ENCODE peak calls at places on chromosomes 2 and 18, in ten cellular contexts. Y is GM12865, E is dorsolateral prefrontal cortex, U is HepG2, Z is MCF 10A, A is pancreas, F is endothelial cell, P is AG04450, S is brain microvascular endothelial cell, I is epithelial cell of esophagus. L is an unnamed sample.

GRCh38 chr2:40606862-40607261 is 155.0 kb upstream of the SLC8A1 start:
- DNase-seq in Y (no peak), E (no peak), U (no peak), Z (peak), A (no peak), F (no peak), P (no peak), S (peak), I (peak), L (no peak)

GRCh38 chr2:132978840-132979239 is 308.8 kb upstream of the LYPD1 start:
- DNase-seq in Y (peak), E (no peak), U (no peak), Z (no peak), A (no peak), F (no peak), P (no peak), S (no peak), I (no peak), L (no peak)

GRCh38 chr2:127576433-127577207 is 41.1 kb downstream of the MYO7B start:
- DNase-seq in Y (no peak), E (no peak), U (no peak), Z (peak), A (no peak), F (no peak), P (no peak), S (peak), I (peak), L (peak)

GRCh38 chr2:18546586-18546985 is 13.9 kb downstream of the RDH14 start:
- DNase-seq in Y (peak), E (no peak), U (peak), Z (no peak), A (no peak), F (no peak), P (no peak), S (no peak), I (no peak), L (no peak)

GRCh38 chr2:61816480-61817355 is 37.1 kb downstream of the FAM161A start:
- DNase-seq in Y (no peak), E (no peak), U (no peak), Z (no peak), A (no peak), F (no peak), P (no peak), S (no peak), I (no peak), L (no peak)

GRCh38 chr2:200369886-200370285 is 63.4 kb downstream of the SPATS2L start:
- DNase-seq in Y (no peak), E (no peak), U (no peak), Z (peak), A (no peak), F (no peak), P (no peak), S (no peak), I (peak), L (no peak)

GRCh38 chr18:6396843-6397242 is 17.9 kb downstream of the L3MBTL4 start:
- DNase-seq in Y (no peak), E (no peak), U (no peak), Z (no peak), A (no peak), F (no peak), P (no peak), S (no peak), I (no peak), L (no peak)

GRCh38 chr2:68643011-68643873 is at the start of gene PROKR1:
- DNase-seq in Y (no peak), E (no peak), U (no peak), Z (no peak), A (peak), F (peak), P (no peak), S (no peak), I (peak), L (no peak)

GRCh38 chr2:99748344-99748743 is 258.5 kb upstream of the REV1 start:
- DNase-seq in Y (no peak), E (no peak), U (no peak), Z (no peak), A (no peak), F (no peak), P (no peak), S (no peak), I (no peak), L (no peak)

GRCh38 chr2:45444991-45445390 is 166.1 kb downstream of the SRBD1 start:
- DNase-seq in Y (no peak), E (no peak), U (no peak), Z (no peak), A (no peak), F (no peak), P (no peak), S (no peak), I (no peak), L (no peak)

GRCh38 chr2:157825885-157826284 is 50.2 kb downstream of the ACVR1 start:
- DNase-seq in Y (no peak), E (no peak), U (no peak), Z (peak), A (no peak), F (no peak), P (no peak), S (no peak), I (peak), L (peak)

GRCh38 chr2:48162742-48163141 is 256.4 kb upstream of the FBXO11 start:
- DNase-seq in Y (no peak), E (no peak), U (no peak), Z (no peak), A (no peak), F (no peak), P (no peak), S (no peak), I (no peak), L (no peak)

GRCh38 chr2:101559576-101559975 is 84.7 kb upstream of the RFX8 start:
- DNase-seq in Y (no peak), E (no peak), U (no peak), Z (peak), A (no peak), F (no peak), P (no peak), S (peak), I (peak), L (no peak)

GRCh38 chr18:34627138-34627920 is 82.8 kb upstream of the DTNA start:
- DNase-seq in Y (no peak), E (no peak), U (no peak), Z (no peak), A (no peak), F (no peak), P (no peak), S (no peak), I (no peak), L (no peak)

GRCh38 chr2:10457846-10458563 is 9.9 kb upstream of the ODC1 start:
- DNase-seq in Y (no peak), E (no peak), U (no peak), Z (peak), A (no peak), F (no peak), P (peak), S (peak), I (peak), L (peak)

GRCh38 chr18:9557250-9557943 is 57.0 kb downstream of the PPP4R1 start:
- DNase-seq in Y (no peak), E (no peak), U (peak), Z (no peak), A (no peak), F (no peak), P (no peak), S (no peak), I (peak), L (no peak)
- TF ChIP-seq CTCF in Y (no peak), E (no peak), U (no peak), Z (no peak), A (no peak), F (no peak), P (no peak), S (no peak), I (no peak), L (no peak)

DNA sequence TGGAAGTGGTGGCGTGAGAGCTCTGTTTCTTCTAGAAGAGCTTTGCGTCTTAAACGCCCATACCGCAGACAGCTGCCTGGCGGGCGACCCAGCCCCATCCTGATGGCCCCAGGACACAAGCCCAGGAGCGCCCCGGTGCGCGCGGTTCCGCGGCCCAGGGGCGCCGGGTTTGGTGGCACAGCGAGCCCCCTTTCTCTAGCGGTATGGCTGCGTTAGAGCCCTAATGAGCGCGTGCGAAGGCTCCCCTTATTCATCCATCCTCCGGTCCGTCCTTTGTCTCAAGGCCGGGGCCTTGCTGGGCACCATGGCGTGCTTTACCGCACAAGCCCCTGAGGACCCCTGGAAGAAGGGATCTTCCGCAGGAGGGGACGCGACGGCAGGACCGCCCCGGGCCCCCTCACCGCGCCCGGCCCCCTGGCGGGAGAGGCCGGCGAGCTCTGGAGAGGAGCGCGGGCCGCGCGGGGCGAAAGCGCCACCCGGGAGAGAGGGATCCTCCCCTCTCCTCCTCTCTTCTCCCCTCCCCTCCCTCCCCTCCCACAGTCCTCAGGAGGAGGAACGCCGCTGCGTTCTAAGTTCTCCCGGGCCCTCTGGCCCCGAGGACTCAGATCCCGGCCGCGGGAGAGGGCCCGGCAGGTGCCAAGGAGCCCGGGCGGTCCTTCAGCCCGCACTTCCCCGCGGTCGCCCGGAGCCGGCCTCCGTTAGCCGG is 626 bp upstream of the SLC1A4 start:
- DNase-seq in Y (peak), E (peak), U (peak), Z (peak), A (peak), F (peak), P (peak), S (peak), I (peak), L (peak)
- TF ChIP-seq CTCF in Y (peak), E (peak), U (peak), Z (peak), A (no peak), F (no peak), P (peak), S (peak), I (no peak), L (peak)

GRCh38 chr2:218952160-218952559 is 7.3 kb upstream of the CDK5R2 start:
- DNase-seq in Y (no peak), E (no peak), U (no peak), Z (no peak), A (no peak), F (no peak), P (no peak), S (no peak), I (no peak), L (no peak)

GRCh38 chr2:218954541-218955300 is 4.7 kb upstream of the CDK5R2 start:
- DNase-seq in Y (no peak), E (peak), U (no peak), Z (no peak), A (no peak), F (no peak), P (no peak), S (no peak), I (no peak), L (no peak)

GRCh38 chr2:218957685-218958084 is 1.8 kb upstream of the CDK5R2 start:
- DNase-seq in Y (no peak), E (no peak), U (no peak), Z (no peak), A (no peak), F (no peak), P (no peak), S (no peak), I (no peak), L (no peak)

GRCh38 chr2:218956039-218956438 is 3.4 kb upstream of the CDK5R2 start:
- DNase-seq in Y (no peak), E (no peak), U (no peak), Z (no peak), A (no peak), F (no peak), P (no peak), S (no peak), I (no peak), L (no peak)

DNA sequence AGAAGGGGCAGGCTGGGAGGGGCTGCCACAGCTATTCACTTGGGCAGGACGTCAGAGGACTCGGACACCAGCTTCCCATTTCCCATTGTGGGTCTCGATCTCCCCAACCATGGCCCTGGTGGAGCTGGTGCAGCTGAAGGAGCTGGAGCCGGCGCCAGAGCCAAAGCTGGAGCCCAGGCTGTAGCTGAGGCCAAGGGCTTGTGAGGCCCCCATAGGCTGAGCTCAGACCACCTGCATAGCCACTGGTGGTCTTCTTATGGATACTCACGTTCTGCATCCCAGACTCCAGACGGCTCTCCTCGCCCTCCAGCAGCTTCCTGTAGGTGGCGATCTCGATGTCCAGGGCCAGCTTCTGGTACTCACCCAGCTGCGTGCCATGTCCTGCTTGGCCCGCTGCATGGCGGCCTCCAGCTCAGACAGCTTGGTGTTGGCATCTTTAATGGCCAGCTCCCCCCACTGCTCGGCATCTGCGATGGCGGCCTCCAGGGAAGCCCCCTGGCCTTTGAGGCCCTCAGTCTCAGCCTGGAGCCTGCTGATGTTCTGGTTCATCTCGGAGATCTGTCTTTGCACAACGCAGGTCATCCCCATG is 6.0 kb upstream of the CDK5R2 start:
- DNase-seq in Y (no peak), E (no peak), U (no peak), Z (no peak), A (no peak), F (no peak), P (no peak), S (no peak), I (no peak), L (no peak)
- TF ChIP-seq CTCF in Y (no peak), E (no peak), U (peak), Z (no peak), A (no peak), F (no peak), P (peak), S (peak), I (no peak), L (peak)

DNA sequence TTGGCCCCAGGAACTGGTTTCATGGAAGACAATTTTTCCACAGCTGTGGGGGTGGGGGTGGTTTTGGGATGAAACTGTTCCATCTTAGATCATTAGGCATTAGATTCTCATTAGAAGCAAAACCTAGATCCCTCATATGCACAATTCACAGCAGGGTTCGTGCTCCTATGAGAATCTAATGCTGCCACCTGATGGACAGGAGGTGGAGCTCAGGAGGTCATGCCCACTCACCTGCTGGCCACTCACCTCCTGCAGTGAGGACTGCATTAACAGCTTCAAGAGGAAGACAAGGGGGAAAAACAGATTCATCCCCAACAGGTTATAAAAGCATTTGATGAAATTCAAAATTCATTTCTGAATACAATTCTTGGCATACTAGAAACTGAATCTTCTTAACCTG is 38.5 kb downstream of the THAP4 start:
- DNase-seq in Y (peak), E (no peak), U (peak), Z (peak), A (no peak), F (no peak), P (no peak), S (no peak), I (peak), L (no peak)
- TF ChIP-seq CTCF in Y (no peak), E (peak), U (peak), Z (no peak), A (no peak), F (no peak), P (peak), S (peak), I (peak), L (peak)

GRCh38 chr2:232794981-232795380 is 18.6 kb upstream of the KCNJ13 start:
- DNase-seq in Y (no peak), E (no peak), U (no peak), Z (no peak), A (no peak), F (no peak), P (no peak), S (no peak), I (no peak), L (no peak)

GRCh38 chr2:232787806-232788205 is 11.4 kb upstream of the KCNJ13 start:
- DNase-seq in Y (no peak), E (no peak), U (no peak), Z (no peak), A (no peak), F (no peak), P (no peak), S (no peak), I (no peak), L (no peak)

GRCh38 chr2:232793271-232793670 is 16.9 kb upstream of the KCNJ13 start:
- DNase-seq in Y (no peak), E (no peak), U (no peak), Z (no peak), A (no peak), F (no peak), P (no peak), S (no peak), I (no peak), L (no peak)

GRCh38 chr2:232789067-232789466 is 12.7 kb upstream of the KCNJ13 start:
- DNase-seq in Y (no peak), E (no peak), U (no peak), Z (no peak), A (no peak), F (no peak), P (no peak), S (no peak), I (no peak), L (no peak)

GRCh38 chr2:232791518-232791917 is 15.2 kb upstream of the KCNJ13 start:
- DNase-seq in Y (no peak), E (no peak), U (no peak), Z (no peak), A (no peak), F (no peak), P (no peak), S (no peak), I (no peak), L (no peak)
- TF ChIP-seq CTCF in Y (no peak), E (no peak), U (no peak), Z (no peak), A (no peak), F (no peak), P (no peak), S (no peak), I (no peak), L (no peak)

GRCh38 chr2:238157506-238158017 is 1.2 kb upstream of the ERFE start:
- DNase-seq in Y (no peak), E (no peak), U (no peak), Z (no peak), A (peak), F (no peak), P (no peak), S (no peak), I (no peak), L (no peak)

GRCh38 chr2:238160206-238161129 is 1.7 kb downstream of the ERFE start:
- DNase-seq in Y (peak), E (peak), U (peak), Z (no peak), A (no peak), F (no peak), P (no peak), S (no peak), I (no peak), L (no peak)

GRCh38 chr2:238159676-238160205 is 971 bp downstream of the ERFE start:
- DNase-seq in Y (no peak), E (no peak), U (no peak), Z (no peak), A (peak), F (no peak), P (no peak), S (no peak), I (no peak), L (no peak)

GRCh38 chr2:238158018-238158806 is 558 bp upstream of the ERFE start:
- DNase-seq in Y (no peak), E (no peak), U (no peak), Z (no peak), A (peak), F (no peak), P (no peak), S (no peak), I (no peak), L (no peak)

GRCh38 chr2:238158807-238159539 is at the start of gene ERFE:
- DNase-seq in Y (peak), E (peak), U (no peak), Z (peak), A (peak), F (peak), P (no peak), S (no peak), I (peak), L (no peak)
- TF ChIP-seq CTCF in Y (peak), E (peak), U (peak), Z (peak), A (peak), F (peak), P (peak), S (peak), I (peak), L (peak)

GRCh38 chr18:45724591-45724990 is 610 bp downstream of the SLC14A1 start:
- DNase-seq in Y (no peak), E (no peak), U (no peak), Z (no peak), A (no peak), F (no peak), P (no peak), S (no peak), I (no peak), L (no peak)

GRCh38 chr18:45726603-45727002 is 2.6 kb downstream of the SLC14A1 start:
- DNase-seq in Y (no peak), E (no peak), U (no peak), Z (no peak), A (no peak), F (no peak), P (no peak), S (no peak), I (no peak), L (no peak)

GRCh38 chr18:45723921-45724320 is at the start of gene SLC14A1:
- DNase-seq in Y (no peak), E (no peak), U (no peak), Z (no peak), A (no peak), F (no peak), P (no peak), S (no peak), I (no peak), L (no peak)

GRCh38 chr18:45719106-45719505 is 4.9 kb upstream of the SLC14A1 start:
- DNase-seq in Y (no peak), E (no peak), U (no peak), Z (no peak), A (no peak), F (no peak), P (no peak), S (no peak), I (no peak), L (no peak)

DNA sequence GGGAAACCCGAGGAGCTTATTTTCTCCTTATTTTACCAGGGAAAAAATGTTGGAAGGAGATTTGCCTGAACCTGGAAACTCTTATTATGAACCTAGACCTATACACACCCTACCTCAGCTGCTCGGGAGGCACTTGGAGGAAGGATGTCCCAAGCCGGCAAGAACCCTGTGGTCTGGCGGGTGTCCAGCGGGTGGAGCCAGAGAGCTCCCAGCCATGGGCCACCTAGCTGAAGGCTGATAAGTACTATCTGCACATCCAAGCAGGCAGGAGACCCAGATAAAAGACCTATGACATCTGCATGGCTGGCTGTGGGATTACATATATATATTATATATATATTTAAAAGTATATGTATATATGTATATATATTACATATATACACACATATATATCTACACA is 1.1 kb upstream of the SLC14A1 start:
- DNase-seq in Y (peak), E (no peak), U (peak), Z (peak), A (peak), F (peak), P (peak), S (peak), I (peak), L (peak)
- TF ChIP-seq CTCF in Y (peak), E (peak), U (peak), Z (peak), A (peak), F (peak), P (peak), S (peak), I (peak), L (peak)

L was measured in HFFc6.